ENCODE peak calls at places on chromosomes 16 and 17, in five cellular contexts. G is WTC11, E is NCI-H187 treated with DMSO at 0.1 percent for 48 hours, L is stomach, X is right lobe of liver. I is an unnamed sample.

GRCh38 chr16:84141143-84141670 is 3.8 kb downstream of the HSDL1 start:
- DNase-seq in G (peak), E (no peak), L (no peak), X (no peak), I (no peak)

GRCh38 chr16:67461600-67462278 is 19.2 kb downstream of the ATP6V0D1 start:
- DNase-seq in G (no peak), E (no peak), L (peak), X (no peak), I (no peak)

GRCh38 chr17:34692932-34693331 is 113.5 kb downstream of the TMEM132E start:
- DNase-seq in G (no peak), E (no peak), L (no peak), X (no peak), I (no peak)

GRCh38 chr17:81534157-81535006 is 6.2 kb downstream of the FSCN2 start:
- DNase-seq in G (no peak), E (no peak), L (no peak), X (no peak), I (no peak)

GRCh38 chr17:78092794-78093324 is 35.7 kb downstream of the TMC6 start:
- DNase-seq in G (no peak), E (no peak), L (no peak), X (no peak), I (no peak)

GRCh38 chr17:68378202-68379149 is 78.8 kb downstream of the WIPI1 start:
- DNase-seq in G (peak), E (no peak), L (peak), X (peak), I (no peak)

GRCh38 chr17:41678411-41678906 is 10.2 kb upstream of the EIF1 start:
- DNase-seq in G (no peak), E (no peak), L (no peak), X (no peak), I (no peak)

GRCh38 chr17:30345527-30346075 is 11.7 kb upstream of the TMIGD1 start:
- DNase-seq in G (no peak), E (no peak), L (no peak), X (no peak), I (peak)

GRCh38 chr16:87231295-87231694 is 85.9 kb downstream of the C16orf95 start:
- DNase-seq in G (no peak), E (no peak), L (no peak), X (no peak), I (no peak)

I was measured in GM20000.